ENCODE peak calls at places on chromosome 7, in seven cellular contexts. M is lower lobe of right lung; P is pancreas; L is cardiac muscle cell; Q is GM23338; I is stomach; D is CD4-positive, alpha-beta T cell. X is an unnamed sample.

GRCh38 chr7:34620425-34620824 is 37.6 kb upstream of the NPSR1 start:
- DNase-seq in M (no peak), P (no peak), L (no peak), Q (no peak), I (no peak), D (no peak), X (no peak)

GRCh38 chr7:155975490-155975889 is 163.2 kb upstream of the SHH start:
- DNase-seq in M (no peak), P (no peak), L (no peak), Q (no peak), I (peak; percentile 15), D (no peak), X (peak; percentile 51)

GRCh38 chr7:26329520-26330269 is 38.0 kb downstream of the SNX10 start:
- DNase-seq in M (peak; percentile 79), P (no peak), L (no peak), Q (no peak), I (no peak), D (no peak), X (peak; percentile 86)

GRCh38 chr7:142784096-142784495 is 13.3 kb downstream of the PRSS2 start:
- DNase-seq in M (no peak), P (no peak), L (no peak), Q (no peak), I (no peak), D (no peak), X (no peak)

GRCh38 chr7:23471090-23471859 is 984 bp upstream of the IGF2BP3 start:
- DNase-seq in M (no peak), P (no peak), L (peak; percentile 95), Q (peak; percentile 97), I (no peak), D (no peak), X (peak; percentile 77)

GRCh38 chr7:20193242-20193777 is 23.9 kb downstream of the MACC1 start:
- DNase-seq in M (no peak), P (no peak), L (no peak), Q (no peak), I (no peak), D (no peak), X (no peak)

GRCh38 chr7:6640246-6640721 is 3.2 kb downstream of the ZNF316 start:
- DNase-seq in M (no peak), P (no peak), L (no peak), Q (peak; percentile 88), I (no peak), D (no peak), X (no peak)

GRCh38 chr7:76509931-76510877 is at the start of gene UPK3B:
- DNase-seq in M (peak; percentile 60), P (no peak), L (peak; percentile 34), Q (peak; percentile 83), I (no peak), D (no peak), X (peak; percentile 78)

GRCh38 chr7:131157530-131158243 is 170.0 kb upstream of the MKLN1 start:
- DNase-seq in M (peak; percentile 47), P (peak; percentile 29), L (no peak), Q (no peak), I (no peak), D (no peak), X (no peak)

GRCh38 chr7:15764986-15765385 is 78.5 kb upstream of the MEOX2 start:
- DNase-seq in M (no peak), P (no peak), L (no peak), Q (no peak), I (no peak), D (no peak), X (no peak)

GRCh38 chr7:127391591-127392181 is 822 bp downstream of the ZNF800 start:
- DNase-seq in M (no peak), P (peak; percentile 20), L (peak; percentile 40), Q (peak; percentile 53), I (peak; percentile 50), D (peak; percentile 30), X (peak; percentile 92)

GRCh38 chr7:80721880-80722595 is 83.6 kb downstream of the CD36 start:
- DNase-seq in M (peak; percentile 52), P (no peak), L (no peak), Q (peak; percentile 13), I (no peak), D (no peak), X (no peak)

GRCh38 chr7:83594076-83594475 is 54.9 kb downstream of the SEMA3E start:
- DNase-seq in M (no peak), P (no peak), L (no peak), Q (no peak), I (no peak), D (no peak), X (no peak)

GRCh38 chr7:111872411-111872810 is 310.1 kb upstream of the IMMP2L start:
- DNase-seq in M (no peak), P (no peak), L (no peak), Q (no peak), I (no peak), D (no peak), X (no peak)

GRCh38 chr7:66075590-66076458 is at the start of gene ASL:
- DNase-seq in M (peak; percentile 96), P (peak; percentile 94), L (peak; percentile 97), Q (peak; percentile 97), I (peak; percentile 97), D (peak; percentile 61), X (peak; percentile 97)

GRCh38 chr7:69246758-69247157 is 351.5 kb upstream of the AUTS2 start:
- DNase-seq in M (no peak), P (peak; percentile 17), L (no peak), Q (no peak), I (no peak), D (no peak), X (no peak)

GRCh38 chr7:25075459-25075858 is 49.6 kb downstream of the CYCS start:
- DNase-seq in M (no peak), P (no peak), L (no peak), Q (no peak), I (no peak), D (no peak), X (no peak)

GRCh38 chr7:47647213-47647985 is 65.5 kb upstream of the TNS3 start:
- DNase-seq in M (no peak), P (no peak), L (no peak), Q (no peak), I (no peak), D (no peak), X (peak; percentile 87)

GRCh38 chr7:11302121-11302520 is 328.4 kb downstream of the PHF14 start:
- DNase-seq in M (no peak), P (no peak), L (no peak), Q (no peak), I (no peak), D (no peak), X (no peak)

GRCh38 chr7:10122573-10123100 is 851.0 kb upstream of the PHF14 start:
- DNase-seq in M (no peak), P (no peak), L (peak; percentile 20), Q (peak; percentile 22), I (no peak), D (no peak), X (no peak)

GRCh38 chr7:134836447-134836846 is 57.0 kb downstream of the CALD1 start:
- DNase-seq in M (no peak), P (no peak), L (no peak), Q (no peak), I (no peak), D (no peak), X (no peak)

GRCh38 chr7:24521917-24522583 is 51.2 kb upstream of the PALS2 start:
- DNase-seq in M (no peak), P (no peak), L (no peak), Q (peak; percentile 39), I (no peak), D (no peak), X (no peak)

GRCh38 chr7:21507627-21508343 is 35.1 kb upstream of the DNAH11 start:
- DNase-seq in M (no peak), P (peak; percentile 29), L (peak; percentile 58), Q (peak; percentile 84), I (peak; percentile 51), D (no peak), X (no peak)
- TF ChIP-seq CTCF in M (peak; percentile 75), P (peak; percentile 56), L (peak; percentile 86), Q (peak; percentile 88), I (peak; percentile 84), D (peak; percentile 40), X (peak; percentile 73)

GRCh38 chr7:117019786-117020604 is 66.7 kb downstream of the ST7 start:
- DNase-seq in M (peak; percentile 50), P (peak; percentile 55), L (peak; percentile 85), Q (peak; percentile 65), I (peak; percentile 38), D (no peak), X (peak; percentile 74)

GRCh38 chr7:117021366-117021765 is 68.1 kb downstream of the ST7 start:
- DNase-seq in M (no peak), P (no peak), L (no peak), Q (no peak), I (no peak), D (no peak), X (no peak)

GRCh38 chr7:117019287-117019686 is 66.0 kb downstream of the ST7 start:
- DNase-seq in M (no peak), P (no peak), L (no peak), Q (no peak), I (no peak), D (no peak), X (no peak)

GRCh38 chr7:117021960-117022359 is 68.7 kb downstream of the ST7 start:
- DNase-seq in M (no peak), P (no peak), L (no peak), Q (no peak), I (no peak), D (no peak), X (no peak)

GRCh38 chr7:117020605-117021002 is 67.3 kb downstream of the ST7 start:
- DNase-seq in M (no peak), P (no peak), L (peak; percentile 14), Q (peak; percentile 5), I (no peak), D (no peak), X (no peak)
- H3K27ac ChIP-seq in M (no peak overlapping the region), P (no peak overlapping the region), L (peak overlapping the region; percentile 95), Q (peak overlapping the region; percentile 48), I (peak overlapping the region; percentile 54), D (no peak overlapping the region), X (no peak overlapping the region)

GRCh38 chr7:68185641-68186040 is 1189.0 kb downstream of the TYW1 start:
- DNase-seq in M (no peak), P (no peak), L (no peak), Q (no peak), I (no peak), D (no peak), X (no peak)
- TF ChIP-seq CTCF in M (no peak), P (no peak), L (no peak), Q (no peak), I (no peak), D (no peak), X (no peak)

DNA sequence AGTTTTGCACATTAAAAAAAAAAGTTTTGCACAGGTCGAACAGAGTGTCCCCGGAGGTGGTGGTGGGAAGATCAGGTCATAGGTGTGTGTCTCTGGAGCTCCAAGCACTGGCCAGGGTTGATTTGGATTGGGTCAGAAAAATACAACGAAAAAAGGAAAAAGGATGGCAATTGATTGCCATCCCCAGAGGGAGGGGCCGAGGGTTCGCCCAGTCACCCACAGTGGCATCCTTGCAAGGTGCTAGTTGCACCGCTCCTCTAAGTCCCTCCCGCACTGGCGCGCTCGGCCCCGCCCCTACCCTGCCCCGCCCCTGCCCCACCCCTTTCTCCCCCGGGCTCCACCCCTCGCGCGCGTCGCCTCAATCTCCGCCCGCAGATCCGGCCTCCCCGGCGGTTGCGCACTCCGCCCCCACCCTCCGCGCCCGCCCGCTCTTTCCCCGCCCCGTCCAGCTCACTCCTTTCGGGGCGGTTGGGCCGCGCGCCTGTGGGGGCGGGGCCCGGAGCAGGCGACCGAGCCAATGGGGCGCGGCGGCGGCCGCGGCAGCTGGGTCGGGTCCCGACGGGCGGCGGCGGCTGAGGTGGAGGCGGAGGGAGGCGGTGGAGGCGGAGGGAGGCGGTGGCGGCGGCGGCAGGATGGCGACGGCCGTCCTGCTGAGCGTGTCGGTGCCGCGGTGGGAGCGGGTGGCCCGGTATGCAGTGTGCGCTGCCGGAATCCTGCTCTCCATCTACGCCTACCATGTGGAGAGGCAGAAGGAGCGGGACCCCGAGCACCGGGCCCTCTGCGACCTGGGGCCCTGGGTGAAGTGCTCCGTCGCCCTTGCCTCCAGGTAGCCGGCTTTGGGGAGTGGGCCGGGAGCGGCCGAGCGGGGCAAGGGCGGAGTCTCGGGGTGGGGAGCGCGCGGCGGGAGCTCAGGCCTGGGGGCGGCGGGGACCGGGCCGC is 31.5 kb upstream of the ERV3-1 start:
- DNase-seq in M (peak; percentile 94), P (peak; percentile 93), L (peak; percentile 94), Q (peak; percentile 93), I (peak; percentile 94), D (peak; percentile 91), X (peak; percentile 98)
- H3K27ac ChIP-seq in M (peak overlapping the region; percentile 80), P (peak overlapping the region; percentile 72), L (peak overlapping the region; percentile 94), Q (no peak overlapping the region), I (peak overlapping the region; percentile 92), D (peak overlapping the region; percentile 56), X (peak overlapping the region; percentile 82)